ENCODE peak calls at places on chromosomes 3 and 15, in five cellular contexts. B is T-helper 1 cell; Y is M059J; Q is HTR-8/SVneo; U is stimulated activated CD4-positive, alpha-beta T cell treated with anti-CD3 and anti-CD28 coated beads, Interleukin-2, amount 100 ng/mL, for 24 hours. G is an unnamed sample.
A peak's percentile ranks its signal among the peaks of the same experiment; 100 is the strongest.

GRCh38 chr3:161413855-161414210 is 42.5 kb upstream of the SPTSSB start:
- DNase-seq in U (no peak), B (no peak), Y (no peak), Q (no peak), G (no peak)

GRCh38 chr3:167032267-167032876 is 347.7 kb downstream of the ZBBX start:
- DNase-seq in Q (peak; percentile 31), B (no peak), Y (peak; percentile 66), U (no peak), G (no peak)

GRCh38 chr15:82855286-82856092 is 46.1 kb downstream of the WHAMM start:
- DNase-seq in Y (no peak), Q (no peak), U (no peak), B (no peak), G (no peak)

GRCh38 chr3:115760722-115761121 is 137.4 kb downstream of the GAP43 start:
- DNase-seq in Q (no peak), Y (no peak), U (no peak), B (no peak), G (no peak)

GRCh38 chr3:135034881-135035440 is 239.9 kb downstream of the EPHB1 start:
- DNase-seq in U (no peak), Q (no peak), Y (peak; percentile 54), B (no peak), G (no peak)

GRCh38 chr3:25775936-25776335 is 7.3 kb downstream of the NGLY1 start:
- DNase-seq in Q (no peak), B (no peak), Y (no peak), U (no peak), G (no peak)

GRCh38 chr3:132422531-132422930 is 5.2 kb downstream of the DNAJC13 start:
- DNase-seq in Y (no peak), U (no peak), B (no peak), Q (no peak), G (no peak)

GRCh38 chr3:61875073-61875472 is 313.7 kb downstream of the PTPRG start:
- DNase-seq in U (no peak), B (no peak), Q (no peak), Y (peak; percentile 9), G (no peak)

GRCh38 chr3:4752201-4753072 is 226.8 kb upstream of the BHLHE40 start:
- DNase-seq in Q (no peak), U (no peak), B (no peak), Y (no peak), G (no peak)

GRCh38 chr3:15292765-15293522 is 39.4 kb downstream of the SH3BP5 start:
- DNase-seq in U (no peak), Q (no peak), B (no peak), Y (peak; percentile 92), G (no peak)

GRCh38 chr3:139111392-139112229 is 66.9 kb upstream of the PRR23C start:
- DNase-seq in Q (peak; percentile 59), U (peak; percentile 73), Y (peak; percentile 69), B (peak; percentile 39), G (peak; percentile 13)

GRCh38 chr3:101690972-101691371 is 4.5 kb upstream of the RPL24 start:
- DNase-seq in Y (peak; percentile 7), Q (no peak), U (no peak), B (no peak), G (no peak)

GRCh38 chr15:93146196-93146595 is 57.2 kb upstream of the RGMA start:
- DNase-seq in Q (no peak), Y (no peak), U (no peak), B (no peak), G (no peak)

GRCh38 chr3:133888739-133889340 is 6.8 kb downstream of the RAB6B start:
- DNase-seq in B (no peak), Y (no peak), Q (no peak), U (no peak), G (no peak)

GRCh38 chr3:16658004-16658932 is 53.0 kb upstream of the DAZL start:
- DNase-seq in Q (peak; percentile 15), B (no peak), U (no peak), Y (no peak), G (no peak)

GRCh38 chr3:5271061-5271683 is 83.7 kb downstream of the EDEM1 start:
- DNase-seq in Q (no peak), U (no peak), B (no peak), Y (no peak), G (no peak)

GRCh38 chr3:131282967-131283366 is 98.6 kb upstream of the NUDT16 start:
- DNase-seq in Y (no peak), U (no peak), Q (no peak), B (no peak), G (no peak)

GRCh38 chr3:170054204-170054603 is 16.4 kb downstream of the GPR160 start:
- DNase-seq in U (no peak), B (no peak), Y (peak; percentile 43), Q (no peak), G (no peak)

GRCh38 chr3:188345223-188345622 is 191.3 kb downstream of the LPP start:
- DNase-seq in Y (peak; percentile 78), U (no peak), Q (peak; percentile 47), B (no peak), G (no peak)

GRCh38 chr3:63863150-63864007 is at the start of the genes ATXN7 and THOC7:
- DNase-seq in Y (peak; percentile 45), U (peak; percentile 72), Q (no peak), B (peak; percentile 61), G (peak; percentile 70)

GRCh38 chr15:85563328-85563727 is 182.9 kb downstream of the AKAP13 start:
- DNase-seq in B (no peak), Y (no peak), U (no peak), Q (no peak), G (no peak)

GRCh38 chr3:113287818-113288648 is 76.7 kb downstream of the BOC start:
- DNase-seq in Y (peak; percentile 70), U (peak; percentile 58), B (peak; percentile 37), Q (peak; percentile 48), G (peak; percentile 20)

GRCh38 chr3:125116311-125117069 is 60.7 kb upstream of the HEG1 start:
- DNase-seq in Y (peak; percentile 97), Q (peak; percentile 55), B (no peak), U (no peak), G (no peak)

GRCh38 chr15:90465930-90466567 is 63.7 kb upstream of the CRTC3 start:
- DNase-seq in Q (no peak), B (no peak), Y (peak; percentile 17), U (no peak), G (no peak)

GRCh38 chr3:36305929-36306520 is 74.3 kb upstream of the STAC start:
- DNase-seq in U (no peak), B (no peak), Q (no peak), Y (peak; percentile 60), G (no peak)

G was measured in stimulated activated naive B cell treated with anti-CD40 and anti-IgM and Interleukin-4, amounts not matched to agents 10 μg/mL and 1 μg/mL and 100 μg/mL, for 72 hours.